ENCODE peak calls at places on chromosomes 13 and 19, in four cellular contexts. F is IMR-90, K is A549, N is transverse colon. M is an unnamed sample.

GRCh38 chr13:82614086-82614485 is 1268.2 kb downstream of the SLITRK1 start:
- DNase-seq in F (no peak), K (no peak), N (no peak), M (no peak)

GRCh38 chr19:55813906-55814305 is 17.9 kb downstream of the NLRP11 start:
- DNase-seq in F (no peak), K (no peak), N (no peak), M (no peak)

GRCh38 chr19:38544569-38545315 is 73.0 kb downstream of the MAP4K1 start:
- DNase-seq in F (peak; percentile 5), K (no peak), N (no peak), M (no peak)

GRCh38 chr19:55536951-55537740 is at the start of gene SBK2:
- DNase-seq in F (no peak), K (peak; percentile 64), N (no peak), M (no peak)

GRCh38 chr13:91359071-91359470 is 11.6 kb downstream of the MIR17HG start:
- DNase-seq in F (no peak), K (no peak), N (no peak), M (no peak)

GRCh38 chr19:48926909-48927308 is 6.6 kb upstream of the DHDH start:
- DNase-seq in F (peak; percentile 99), K (peak; percentile 87), N (peak; percentile 23), M (peak; percentile 86)

GRCh38 chr13:53201454-53202225 is 173.0 kb downstream of the OLFM4 start:
- DNase-seq in F (no peak), K (no peak), N (peak; percentile 15), M (no peak)

GRCh38 chr13:75724742-75725504 is 88.8 kb downstream of the LMO7 start:
- DNase-seq in F (no peak), K (peak; percentile 24), N (no peak), M (no peak)

GRCh38 chr19:3284759-3285646 is 60.5 kb downstream of the CELF5 start:
- DNase-seq in F (peak; percentile 37), K (peak; percentile 99), N (peak; percentile 95), M (peak; percentile 59)

GRCh38 chr13:40377783-40378182 is 288.7 kb downstream of the FOXO1 start:
- DNase-seq in F (no peak), K (no peak), N (no peak), M (no peak)

GRCh38 chr19:35119578-35119977 is 4.0 kb downstream of the FXYD3 start:
- DNase-seq in F (no peak), K (no peak), N (no peak), M (no peak)

GRCh38 chr19:13120817-13121216 is 2.8 kb downstream of the NACC1 start:
- DNase-seq in F (peak; percentile 85), K (no peak), N (no peak), M (no peak)

GRCh38 chr13:72246396-72246795 is 379.4 kb upstream of the DACH1 start:
- DNase-seq in F (no peak), K (no peak), N (no peak), M (no peak)

GRCh38 chr19:46748325-46749109 is 2.3 kb upstream of the STRN4 start:
- DNase-seq in F (peak; percentile 56), K (peak; percentile 82), N (peak; percentile 72), M (peak; percentile 64)

GRCh38 chr19:18795540-18795939 is 4.4 kb upstream of the COMP start:
- DNase-seq in F (no peak), K (no peak), N (no peak), M (no peak)

GRCh38 chr19:51501594-51502263 is at the start of gene SIGLEC12:
- DNase-seq in F (no peak), K (no peak), N (peak; percentile 28), M (peak; percentile 39)

GRCh38 chr19:55283548-55284393 is at the start of gene BRSK1:
- DNase-seq in F (peak; percentile 61), K (peak; percentile 62), N (peak; percentile 60), M (peak; percentile 58)

GRCh38 chr13:93603043-93603442 is 376.4 kb downstream of the GPC6 start:
- DNase-seq in F (peak; percentile 82), K (peak; percentile 49), N (no peak), M (no peak)

GRCh38 chr13:77388944-77389616 is 62.2 kb upstream of the MYCBP2 start:
- DNase-seq in F (no peak), K (no peak), N (no peak), M (no peak)

GRCh38 chr13:113586661-113587479 is 2.3 kb downstream of the TFDP1 start:
- DNase-seq in F (no peak), K (no peak), N (peak; percentile 6), M (no peak)

GRCh38 chr13:27006519-27007161 is 165.0 kb downstream of the USP12 start:
- DNase-seq in F (peak; percentile 12), K (no peak), N (peak; percentile 55), M (no peak)

GRCh38 chr19:2101417-2102335 is 5.0 kb downstream of the IZUMO4 start:
- DNase-seq in F (no peak), K (no peak), N (no peak), M (no peak)

GRCh38 chr19:11685676-11686650 is 52.8 kb downstream of the ZNF823 start:
- DNase-seq in F (no peak), K (no peak), N (no peak), M (no peak)

GRCh38 chr19:18433039-18433691 is 4.8 kb downstream of the ISYNA1 start:
- DNase-seq in F (no peak), K (no peak), N (no peak), M (peak; percentile 72)

GRCh38 chr13:42258747-42259146 is 13.2 kb upstream of the AKAP11 start:
- DNase-seq in F (no peak), K (no peak), N (no peak), M (no peak)

GRCh38 chr19:45505151-45505995 is 1.9 kb upstream of the VASP start:
- DNase-seq in F (peak; percentile 58), K (no peak), N (no peak), M (no peak)

GRCh38 chr19:45506991-45507863 is at the start of gene VASP:
- DNase-seq in F (peak; percentile 77), K (peak; percentile 94), N (peak; percentile 96), M (peak; percentile 90)

GRCh38 chr19:45505996-45506245 is 1.4 kb upstream of the VASP start:
- DNase-seq in F (no peak), K (no peak), N (no peak), M (no peak)

GRCh38 chr19:45507864-45508680 is 793 bp downstream of the VASP start:
- DNase-seq in F (no peak), K (peak; percentile 71), N (peak; percentile 79), M (peak; percentile 59)

GRCh38 chr19:45506246-45506990 is 861 bp upstream of the VASP start:
- DNase-seq in F (peak; percentile 88), K (peak; percentile 98), N (peak; percentile 98), M (peak; percentile 97)
- TF ChIP-seq POLR2A in F (peak; percentile 65), K (peak; percentile 78), N (peak; percentile 90), M (peak; percentile 65)

GRCh38 chr19:50419022-50419579 is 363 bp downstream of the SPIB start:
- DNase-seq in F (no peak), K (no peak), N (no peak), M (no peak)
- H3K4me3 ChIP-seq in F (no peak overlapping the region), K (no peak overlapping the region), N (no peak overlapping the region), M (no peak overlapping the region)

DNA sequence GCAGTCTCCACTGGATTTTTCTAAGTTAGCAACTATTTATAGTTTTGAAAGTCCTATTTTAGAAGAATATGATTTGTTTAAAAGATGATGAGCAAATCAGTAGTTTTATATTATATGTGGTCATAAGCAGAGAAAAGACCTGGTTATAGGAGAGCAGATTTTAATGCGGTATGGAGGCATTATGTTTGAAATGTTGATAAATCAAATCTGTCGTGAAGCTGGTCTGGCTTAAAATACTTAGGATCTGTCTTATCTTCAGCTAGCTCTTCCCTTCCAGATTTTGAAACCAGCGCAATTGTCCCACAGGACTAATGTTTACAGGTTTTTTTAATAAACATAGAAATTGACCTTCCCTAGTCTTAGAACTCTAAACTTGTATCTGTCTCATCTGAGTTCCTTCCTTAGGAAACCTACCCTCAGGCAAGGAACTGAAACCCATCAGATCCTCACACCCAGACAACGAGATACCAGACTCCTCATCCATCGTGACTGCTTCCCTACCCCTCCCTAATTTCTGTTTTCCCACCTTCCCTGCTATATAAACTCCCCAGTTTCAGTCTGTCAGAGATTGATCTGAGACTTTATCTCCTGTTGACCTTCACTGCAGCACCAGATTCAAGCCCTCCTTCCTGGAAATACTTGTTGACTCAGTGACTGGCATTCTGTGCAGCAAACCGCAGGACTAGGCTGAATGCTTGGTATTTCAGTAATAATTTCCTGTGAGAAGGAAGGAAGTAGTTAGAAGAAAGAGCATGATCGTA is 37.8 kb upstream of the CXCL17 start:
- DNase-seq in F (peak; percentile 47), K (peak; percentile 78), N (no peak), M (peak; percentile 26)
- TF ChIP-seq POLR2A in F (no peak), K (no peak), N (no peak), M (no peak)

DNA sequence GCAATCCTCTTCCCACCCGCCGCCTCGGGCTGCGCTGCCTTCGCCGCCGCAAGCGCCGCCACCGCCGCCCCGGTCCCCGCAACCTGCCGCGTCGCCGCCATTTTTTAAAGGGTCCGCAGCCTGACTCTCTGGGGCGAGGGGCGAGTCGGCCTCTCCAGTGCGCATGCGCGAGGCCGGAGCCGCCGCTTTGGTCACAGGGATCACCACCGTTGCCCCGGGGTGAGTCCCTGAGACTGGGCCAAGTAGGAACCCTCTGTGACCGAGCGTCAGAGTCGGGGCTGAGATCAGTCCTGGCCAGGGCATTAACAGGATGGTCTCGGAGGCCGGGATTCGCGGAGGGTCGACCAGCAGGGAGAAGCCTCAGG is 42.6 kb downstream of the ZNF146 start:
- DNase-seq in F (no peak), K (no peak), N (no peak), M (peak; percentile 44)
- H3K4me3 ChIP-seq in F (peak overlapping the region; percentile 11), K (no peak overlapping the region), N (peak overlapping the region; percentile 4), M (no peak overlapping the region)

GRCh38 chr13:98893361-98893760 is 84.5 kb downstream of the DOCK9 start:
- DNase-seq in F (no peak), K (no peak), N (no peak), M (no peak)

GRCh38 chr13:98900442-98900841 is 77.4 kb downstream of the DOCK9 start:
- DNase-seq in F (no peak), K (no peak), N (no peak), M (no peak)

GRCh38 chr13:98897706-98898105 is 80.2 kb downstream of the DOCK9 start:
- DNase-seq in F (no peak), K (no peak), N (no peak), M (no peak)

GRCh38 chr13:98896083-98896867 is 81.6 kb downstream of the DOCK9 start:
- DNase-seq in F (no peak), K (no peak), N (no peak), M (peak; percentile 22)

DNA sequence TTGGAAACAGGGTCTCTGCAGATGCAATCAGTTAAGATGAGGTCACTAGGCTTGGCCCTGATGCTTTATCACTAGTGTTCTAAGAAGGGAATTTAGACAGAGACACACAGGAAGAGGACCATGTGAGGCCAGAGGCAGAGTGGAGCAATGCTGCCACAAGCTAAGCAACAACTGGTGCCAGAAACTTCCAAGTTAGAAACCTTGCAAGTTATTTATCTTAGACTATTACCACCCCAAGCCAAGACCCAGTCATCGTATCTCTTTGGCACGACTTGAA is 81.1 kb downstream of the DOCK9 start:
- DNase-seq in F (no peak), K (no peak), N (no peak), M (peak; percentile 41)
- TF ChIP-seq POLR2A in F (no peak), K (no peak), N (no peak), M (no peak)

M was measured in adrenal gland.